ENCODE peak calls at places on chromosomes 1 and 21, in six cellular contexts. One of them, this sample, is unnamed.

GRCh38 chr1:3530086-3530930 is 75.8 kb downstream of the ARHGEF16 start:
- DNase-seq in GM04503: no peak
- DNase-seq in NCI-H748 treated with DMSO at 0.1 percent for 48 hours: no peak
- DNase-seq in RWPE1: peak
- DNase-seq in CD8-positive, alpha-beta memory T cell: no peak
- DNase-seq in NCI-H1092 treated with DMSO at 0.1 percent for 48 hours: no peak
- DNase-seq in this sample: peak

GRCh38 chr21:41437754-41438153 is 11.7 kb downstream of the MX1 start:
- DNase-seq in GM04503: no peak
- DNase-seq in NCI-H748 treated with DMSO at 0.1 percent for 48 hours: no peak
- DNase-seq in RWPE1: no peak
- DNase-seq in CD8-positive, alpha-beta memory T cell: no peak
- DNase-seq in NCI-H1092 treated with DMSO at 0.1 percent for 48 hours: no peak
- DNase-seq in this sample: no peak

GRCh38 chr1:233393084-233393840 is 65.7 kb downstream of the MAP3K21 start:
- DNase-seq in GM04503: no peak
- DNase-seq in NCI-H748 treated with DMSO at 0.1 percent for 48 hours: no peak
- DNase-seq in RWPE1: no peak
- DNase-seq in CD8-positive, alpha-beta memory T cell: no peak
- DNase-seq in NCI-H1092 treated with DMSO at 0.1 percent for 48 hours: no peak
- DNase-seq in this sample: no peak

GRCh38 chr1:221141059-221141458 is 261.8 kb downstream of the HLX start:
- DNase-seq in GM04503: no peak
- DNase-seq in NCI-H748 treated with DMSO at 0.1 percent for 48 hours: no peak
- DNase-seq in RWPE1: no peak
- DNase-seq in CD8-positive, alpha-beta memory T cell: no peak
- DNase-seq in NCI-H1092 treated with DMSO at 0.1 percent for 48 hours: no peak
- DNase-seq in this sample: no peak

GRCh38 chr1:57186455-57186854 is 220.6 kb upstream of the C8B start:
- DNase-seq in GM04503: no peak
- DNase-seq in NCI-H748 treated with DMSO at 0.1 percent for 48 hours: no peak
- DNase-seq in RWPE1: no peak
- DNase-seq in CD8-positive, alpha-beta memory T cell: no peak
- DNase-seq in NCI-H1092 treated with DMSO at 0.1 percent for 48 hours: no peak
- DNase-seq in this sample: no peak

GRCh38 chr1:154992721-154993571 is 440 bp upstream of the LENEP start:
- DNase-seq in GM04503: no peak
- DNase-seq in NCI-H748 treated with DMSO at 0.1 percent for 48 hours: no peak
- DNase-seq in RWPE1: no peak
- DNase-seq in CD8-positive, alpha-beta memory T cell: no peak
- DNase-seq in NCI-H1092 treated with DMSO at 0.1 percent for 48 hours: peak
- DNase-seq in this sample: no peak

GRCh38 chr1:64601207-64601606 is 131.3 kb downstream of the CACHD1 start:
- DNase-seq in GM04503: no peak
- DNase-seq in NCI-H748 treated with DMSO at 0.1 percent for 48 hours: no peak
- DNase-seq in RWPE1: no peak
- DNase-seq in CD8-positive, alpha-beta memory T cell: no peak
- DNase-seq in NCI-H1092 treated with DMSO at 0.1 percent for 48 hours: no peak
- DNase-seq in this sample: no peak

GRCh38 chr1:4180066-4180735 is 280.1 kb upstream of the C1orf174 start:
- DNase-seq in GM04503: no peak
- DNase-seq in NCI-H748 treated with DMSO at 0.1 percent for 48 hours: no peak
- DNase-seq in RWPE1: no peak
- DNase-seq in CD8-positive, alpha-beta memory T cell: no peak
- DNase-seq in NCI-H1092 treated with DMSO at 0.1 percent for 48 hours: no peak
- DNase-seq in this sample: no peak

GRCh38 chr1:235971571-235972315 is 93.1 kb downstream of the NID1 start:
- DNase-seq in GM04503: peak
- DNase-seq in NCI-H748 treated with DMSO at 0.1 percent for 48 hours: peak
- DNase-seq in RWPE1: peak
- DNase-seq in CD8-positive, alpha-beta memory T cell: peak
- DNase-seq in NCI-H1092 treated with DMSO at 0.1 percent for 48 hours: peak
- DNase-seq in this sample: peak

GRCh38 chr1:8315573-8316475 is 2.1 kb upstream of the SLC45A1 start:
- DNase-seq in GM04503: no peak
- DNase-seq in NCI-H748 treated with DMSO at 0.1 percent for 48 hours: no peak
- DNase-seq in RWPE1: no peak
- DNase-seq in CD8-positive, alpha-beta memory T cell: no peak
- DNase-seq in NCI-H1092 treated with DMSO at 0.1 percent for 48 hours: no peak
- DNase-seq in this sample: no peak

GRCh38 chr1:39960461-39960958 is 5.6 kb downstream of the MFSD2A start:
- DNase-seq in GM04503: no peak
- DNase-seq in NCI-H748 treated with DMSO at 0.1 percent for 48 hours: no peak
- DNase-seq in RWPE1: peak
- DNase-seq in CD8-positive, alpha-beta memory T cell: no peak
- DNase-seq in NCI-H1092 treated with DMSO at 0.1 percent for 48 hours: peak
- DNase-seq in this sample: peak

GRCh38 chr1:175572932-175573871 is 170.2 kb downstream of the TNR start:
- DNase-seq in GM04503: no peak
- DNase-seq in NCI-H748 treated with DMSO at 0.1 percent for 48 hours: peak
- DNase-seq in RWPE1: peak
- DNase-seq in CD8-positive, alpha-beta memory T cell: no peak
- DNase-seq in NCI-H1092 treated with DMSO at 0.1 percent for 48 hours: peak
- DNase-seq in this sample: peak

GRCh38 chr1:24043345-24044032 is 63.4 kb upstream of the SRSF10 start:
- DNase-seq in GM04503: no peak
- DNase-seq in NCI-H748 treated with DMSO at 0.1 percent for 48 hours: no peak
- DNase-seq in RWPE1: no peak
- DNase-seq in CD8-positive, alpha-beta memory T cell: no peak
- DNase-seq in NCI-H1092 treated with DMSO at 0.1 percent for 48 hours: no peak
- DNase-seq in this sample: no peak

GRCh38 chr1:64877598-64877997 is 88.8 kb downstream of the JAK1 start:
- DNase-seq in GM04503: no peak
- DNase-seq in NCI-H748 treated with DMSO at 0.1 percent for 48 hours: no peak
- DNase-seq in RWPE1: no peak
- DNase-seq in CD8-positive, alpha-beta memory T cell: no peak
- DNase-seq in NCI-H1092 treated with DMSO at 0.1 percent for 48 hours: no peak
- DNase-seq in this sample: no peak

GRCh38 chr21:31671931-31672330 is 12.4 kb downstream of the SOD1 start:
- DNase-seq in GM04503: no peak
- DNase-seq in NCI-H748 treated with DMSO at 0.1 percent for 48 hours: no peak
- DNase-seq in RWPE1: no peak
- DNase-seq in CD8-positive, alpha-beta memory T cell: no peak
- DNase-seq in NCI-H1092 treated with DMSO at 0.1 percent for 48 hours: no peak
- DNase-seq in this sample: no peak

GRCh38 chr1:57424231-57425027 is 569 bp upstream of the DAB1 start:
- DNase-seq in GM04503: no peak
- DNase-seq in NCI-H748 treated with DMSO at 0.1 percent for 48 hours: peak
- DNase-seq in RWPE1: no peak
- DNase-seq in CD8-positive, alpha-beta memory T cell: no peak
- DNase-seq in NCI-H1092 treated with DMSO at 0.1 percent for 48 hours: peak
- DNase-seq in this sample: no peak

GRCh38 chr1:245996806-245997205 is 510.3 kb downstream of the SMYD3 start:
- DNase-seq in GM04503: no peak
- DNase-seq in NCI-H748 treated with DMSO at 0.1 percent for 48 hours: no peak
- DNase-seq in RWPE1: no peak
- DNase-seq in CD8-positive, alpha-beta memory T cell: no peak
- DNase-seq in NCI-H1092 treated with DMSO at 0.1 percent for 48 hours: no peak
- DNase-seq in this sample: no peak

GRCh38 chr1:15963968-15964648 is 11.8 kb downstream of the ZBTB17 start:
- DNase-seq in GM04503: no peak
- DNase-seq in NCI-H748 treated with DMSO at 0.1 percent for 48 hours: no peak
- DNase-seq in RWPE1: no peak
- DNase-seq in CD8-positive, alpha-beta memory T cell: no peak
- DNase-seq in NCI-H1092 treated with DMSO at 0.1 percent for 48 hours: no peak
- DNase-seq in this sample: no peak

GRCh38 chr21:32958288-32958992 is 67.3 kb upstream of the OLIG2 start:
- DNase-seq in GM04503: no peak
- DNase-seq in NCI-H748 treated with DMSO at 0.1 percent for 48 hours: no peak
- DNase-seq in RWPE1: no peak
- DNase-seq in CD8-positive, alpha-beta memory T cell: no peak
- DNase-seq in NCI-H1092 treated with DMSO at 0.1 percent for 48 hours: no peak
- DNase-seq in this sample: no peak

GRCh38 chr1:224519874-224520273 is 85.3 kb upstream of the WDR26 start:
- DNase-seq in GM04503: no peak
- DNase-seq in NCI-H748 treated with DMSO at 0.1 percent for 48 hours: no peak
- DNase-seq in RWPE1: no peak
- DNase-seq in CD8-positive, alpha-beta memory T cell: no peak
- DNase-seq in NCI-H1092 treated with DMSO at 0.1 percent for 48 hours: no peak
- DNase-seq in this sample: no peak

GRCh38 chr1:174743654-174744561 is 255.8 kb upstream of the CACYBP start:
- DNase-seq in GM04503: no peak
- DNase-seq in NCI-H748 treated with DMSO at 0.1 percent for 48 hours: peak
- DNase-seq in RWPE1: peak
- DNase-seq in CD8-positive, alpha-beta memory T cell: no peak
- DNase-seq in NCI-H1092 treated with DMSO at 0.1 percent for 48 hours: peak
- DNase-seq in this sample: peak

GRCh38 chr1:170634819-170635410 is 29.0 kb upstream of the PRRX1 start:
- DNase-seq in GM04503: no peak
- DNase-seq in NCI-H748 treated with DMSO at 0.1 percent for 48 hours: no peak
- DNase-seq in RWPE1: no peak
- DNase-seq in CD8-positive, alpha-beta memory T cell: no peak
- DNase-seq in NCI-H1092 treated with DMSO at 0.1 percent for 48 hours: no peak
- DNase-seq in this sample: no peak

GRCh38 chr1:9444532-9444931 is 94.7 kb upstream of the SLC25A33 start:
- DNase-seq in GM04503: no peak
- DNase-seq in NCI-H748 treated with DMSO at 0.1 percent for 48 hours: no peak
- DNase-seq in RWPE1: no peak
- DNase-seq in CD8-positive, alpha-beta memory T cell: no peak
- DNase-seq in NCI-H1092 treated with DMSO at 0.1 percent for 48 hours: no peak
- DNase-seq in this sample: no peak

GRCh38 chr1:202275061-202275770 is 66.5 kb downstream of the UBE2T start:
- DNase-seq in GM04503: no peak
- DNase-seq in NCI-H748 treated with DMSO at 0.1 percent for 48 hours: no peak
- DNase-seq in RWPE1: no peak
- DNase-seq in CD8-positive, alpha-beta memory T cell: no peak
- DNase-seq in NCI-H1092 treated with DMSO at 0.1 percent for 48 hours: no peak
- DNase-seq in this sample: no peak

GRCh38 chr1:3014041-3014440 is 7.2 kb upstream of the ACTRT2 start:
- DNase-seq in GM04503: no peak
- DNase-seq in NCI-H748 treated with DMSO at 0.1 percent for 48 hours: no peak
- DNase-seq in RWPE1: no peak
- DNase-seq in CD8-positive, alpha-beta memory T cell: no peak
- DNase-seq in NCI-H1092 treated with DMSO at 0.1 percent for 48 hours: no peak
- DNase-seq in this sample: no peak

GRCh38 chr1:74508449-74508848 is 4.0 kb downstream of the LRRC53 start:
- DNase-seq in GM04503: no peak
- DNase-seq in NCI-H748 treated with DMSO at 0.1 percent for 48 hours: no peak
- DNase-seq in RWPE1: no peak
- DNase-seq in CD8-positive, alpha-beta memory T cell: no peak
- DNase-seq in NCI-H1092 treated with DMSO at 0.1 percent for 48 hours: no peak
- DNase-seq in this sample: no peak

GRCh38 chr21:29130234-29130993 is at the start of gene MAP3K7CL:
- DNase-seq in GM04503: peak
- DNase-seq in NCI-H748 treated with DMSO at 0.1 percent for 48 hours: no peak
- DNase-seq in RWPE1: peak
- DNase-seq in CD8-positive, alpha-beta memory T cell: no peak
- DNase-seq in NCI-H1092 treated with DMSO at 0.1 percent for 48 hours: no peak
- DNase-seq in this sample: no peak

GRCh38 chr1:96971849-96972602 is 250.4 kb downstream of the PTBP2 start:
- DNase-seq in GM04503: no peak
- DNase-seq in NCI-H748 treated with DMSO at 0.1 percent for 48 hours: no peak
- DNase-seq in RWPE1: no peak
- DNase-seq in CD8-positive, alpha-beta memory T cell: no peak
- DNase-seq in NCI-H1092 treated with DMSO at 0.1 percent for 48 hours: no peak
- DNase-seq in this sample: no peak

GRCh38 chr1:67983867-67984266 is 66.6 kb downstream of the DIRAS3 start:
- DNase-seq in GM04503: no peak
- DNase-seq in NCI-H748 treated with DMSO at 0.1 percent for 48 hours: no peak
- DNase-seq in RWPE1: no peak
- DNase-seq in CD8-positive, alpha-beta memory T cell: no peak
- DNase-seq in NCI-H1092 treated with DMSO at 0.1 percent for 48 hours: no peak
- DNase-seq in this sample: no peak

GRCh38 chr1:69613414-69613813 is 45.7 kb downstream of the LRRC7 start:
- DNase-seq in GM04503: no peak
- DNase-seq in NCI-H748 treated with DMSO at 0.1 percent for 48 hours: no peak
- DNase-seq in RWPE1: no peak
- DNase-seq in CD8-positive, alpha-beta memory T cell: no peak
- DNase-seq in NCI-H1092 treated with DMSO at 0.1 percent for 48 hours: no peak
- DNase-seq in this sample: no peak

GRCh38 chr1:2859219-2859880 is 57.9 kb upstream of the TTC34 start:
- DNase-seq in GM04503: no peak
- DNase-seq in NCI-H748 treated with DMSO at 0.1 percent for 48 hours: no peak
- DNase-seq in RWPE1: no peak
- DNase-seq in CD8-positive, alpha-beta memory T cell: no peak
- DNase-seq in NCI-H1092 treated with DMSO at 0.1 percent for 48 hours: no peak
- DNase-seq in this sample: no peak

GRCh38 chr1:8938232-8939117 is 7.2 kb upstream of the CA6 start:
- DNase-seq in GM04503: no peak
- DNase-seq in NCI-H748 treated with DMSO at 0.1 percent for 48 hours: no peak
- DNase-seq in RWPE1: no peak
- DNase-seq in CD8-positive, alpha-beta memory T cell: no peak
- DNase-seq in NCI-H1092 treated with DMSO at 0.1 percent for 48 hours: no peak
- DNase-seq in this sample: no peak

GRCh38 chr21:41761211-41762181 is 5.4 kb downstream of the RIPK4 start:
- DNase-seq in GM04503: no peak
- DNase-seq in NCI-H748 treated with DMSO at 0.1 percent for 48 hours: peak
- DNase-seq in RWPE1: no peak
- DNase-seq in CD8-positive, alpha-beta memory T cell: no peak
- DNase-seq in NCI-H1092 treated with DMSO at 0.1 percent for 48 hours: no peak
- DNase-seq in this sample: peak

GRCh38 chr1:168110896-168111545 is 25.7 kb downstream of the GPR161 start:
- DNase-seq in GM04503: no peak
- DNase-seq in NCI-H748 treated with DMSO at 0.1 percent for 48 hours: no peak
- DNase-seq in RWPE1: no peak
- DNase-seq in CD8-positive, alpha-beta memory T cell: no peak
- DNase-seq in NCI-H1092 treated with DMSO at 0.1 percent for 48 hours: no peak
- DNase-seq in this sample: no peak